ENCODE peak calls at places on chromosomes 13 and 19, in ten cellular contexts. E is uterus, G is trophoblast cell, K is transverse colon, W is tibial artery, V is spleen, H is BE2C, F is mucosa of descending colon, P is endothelial cell of umbilical vein, Q is colonic mucosa. U is an unnamed sample. For H3K36me3 and H3K4me1, the result is how much of the 10 kb centered on the place peaks cover.

GRCh38 chr13:102354011-102354410 is 47.8 kb downstream of the FGF14 start:
- DNase-seq in Q (no peak), V (no peak), H (no peak), F (no peak), G (no peak), W (no peak), P (no peak), K (no peak), E (no peak), U (no peak)

GRCh38 chr13:29782798-29783197 is 67.6 kb downstream of the UBL3 start:
- DNase-seq in K (no peak), G (no peak), Q (no peak), W (no peak), H (no peak), E (no peak), V (no peak), P (no peak), F (no peak), U (no peak)

GRCh38 chr13:39013462-39013861 is 22.8 kb upstream of the STOML3 start:
- DNase-seq in H (no peak), W (no peak), F (no peak), V (no peak), Q (no peak), K (no peak), G (no peak), P (no peak), E (no peak), U (no peak)

GRCh38 chr13:113413178-113413897 is 40.0 kb downstream of the ADPRHL1 start:
- DNase-seq in F (no peak), H (no peak), G (no peak), K (no peak), E (no peak), W (peak), P (no peak), Q (no peak), V (no peak), U (no peak)

GRCh38 chr13:99075268-99076191 is 97.7 kb upstream of the DOCK9 start:
- DNase-seq in E (no peak), K (no peak), V (no peak), Q (no peak), P (no peak), W (no peak), F (no peak), H (no peak), G (no peak), U (no peak)

GRCh38 chr13:23956106-23956505 is 58.8 kb upstream of the C1QTNF9B start:
- DNase-seq in W (no peak), P (no peak), E (no peak), K (peak), H (no peak), F (no peak), V (no peak), Q (peak), G (peak), U (no peak)

GRCh38 chr19:3881272-3882040 is 971 bp downstream of the ATCAY start:
- DNase-seq in Q (no peak), E (no peak), H (peak), W (no peak), P (no peak), G (no peak), V (no peak), F (no peak), K (no peak), U (peak)

GRCh38 chr13:40152145-40152544 is 496.7 kb downstream of the COG6 start:
- DNase-seq in G (no peak), P (peak), H (no peak), E (no peak), Q (no peak), F (no peak), W (no peak), V (no peak), K (no peak), U (no peak)

GRCh38 chr19:18117692-18118378 is 20.3 kb downstream of the MAST3 start:
- DNase-seq in G (peak), P (peak), H (peak), E (peak), V (peak), K (peak), W (peak), F (peak), Q (peak), U (peak)

GRCh38 chr13:107301724-107302374 is 733.9 kb upstream of the ARGLU1 start:
- DNase-seq in G (no peak), E (no peak), K (no peak), H (peak), F (no peak), Q (no peak), W (no peak), P (peak), V (no peak), U (no peak)

GRCh38 chr19:48795055-48795854 is 15.6 kb downstream of the BCAT2 start:
- DNase-seq in W (peak), Q (peak), F (peak), E (peak), G (peak), V (peak), H (peak), K (peak), P (peak), U (peak)

GRCh38 chr19:1206733-1207301 is 1.2 kb downstream of the STK11 start:
- DNase-seq in E (no peak), W (no peak), G (no peak), P (no peak), V (peak), K (peak), F (no peak), Q (peak), H (no peak), U (peak)

GRCh38 chr19:1199531-1199930 is 6.0 kb upstream of the STK11 start:
- DNase-seq in F (no peak), H (no peak), V (no peak), W (no peak), G (no peak), E (no peak), P (no peak), Q (no peak), K (no peak), U (no peak)

GRCh38 chr19:1206063-1206732 is 620 bp downstream of the STK11 start:
- DNase-seq in W (no peak), G (no peak), P (no peak), Q (no peak), F (no peak), H (no peak), V (peak), E (no peak), K (no peak), U (peak)

GRCh38 chr19:1210227-1210538 is 4.6 kb downstream of the STK11 start:
- DNase-seq in P (no peak), K (no peak), F (no peak), W (no peak), E (no peak), G (no peak), V (no peak), H (no peak), Q (no peak), U (no peak)

DNA sequence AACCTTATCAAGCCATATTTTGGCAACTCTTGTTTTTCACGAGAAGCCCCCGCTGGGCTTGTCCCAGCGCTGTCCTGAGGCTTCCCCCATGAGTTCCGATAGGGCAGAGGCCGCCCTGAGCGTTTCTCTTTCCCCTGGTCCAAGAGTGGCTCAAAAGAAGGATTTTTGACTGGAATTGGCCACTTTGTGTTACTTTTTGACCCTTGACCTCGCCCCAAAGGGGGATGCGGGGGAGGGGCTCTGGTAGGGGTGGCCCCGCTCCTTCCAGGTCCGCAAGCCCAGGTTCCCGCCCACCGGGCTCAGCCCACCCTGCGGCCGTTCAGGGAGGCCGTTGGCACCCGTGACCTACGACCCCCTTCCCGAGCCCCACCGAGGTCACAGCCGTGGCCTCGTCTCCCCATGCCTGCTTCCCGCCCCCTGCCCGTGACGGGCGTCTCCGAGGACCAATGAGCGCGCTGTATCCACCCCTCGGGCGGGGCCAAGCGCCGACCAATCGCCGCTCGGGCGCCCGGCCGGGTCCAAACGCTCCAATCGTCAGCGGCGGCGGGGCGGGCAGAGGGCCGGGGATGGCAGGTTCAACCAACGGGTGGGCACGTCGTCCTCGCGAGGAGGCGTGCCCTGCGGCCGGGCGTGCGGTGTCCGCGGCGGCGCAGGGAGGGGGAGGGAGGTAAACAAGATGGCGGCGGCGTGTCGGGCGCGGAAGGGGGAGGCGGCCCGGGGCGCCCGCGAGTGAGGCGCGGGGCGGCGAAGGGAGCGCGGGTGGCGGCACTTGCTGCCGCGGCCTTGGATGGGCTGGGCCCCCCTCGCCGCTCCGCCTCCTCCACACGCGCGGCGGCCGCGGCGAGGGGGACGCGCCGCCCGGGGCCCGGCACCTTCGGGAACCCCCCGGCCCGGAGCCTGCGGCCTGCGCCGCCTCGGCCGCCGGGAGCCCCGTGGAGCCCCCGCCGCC is at the start of gene STK11:
- DNase-seq in H (peak), Q (peak), P (peak), G (peak), K (peak), E (peak), W (peak), V (peak), F (peak), U (peak)
- H3K36me3 ChIP-seq in H (under half), Q (under half), P (under half), G (under half), K (under half), E (under half), W (under half), V (under half), F (under half), U (under half)

DNA sequence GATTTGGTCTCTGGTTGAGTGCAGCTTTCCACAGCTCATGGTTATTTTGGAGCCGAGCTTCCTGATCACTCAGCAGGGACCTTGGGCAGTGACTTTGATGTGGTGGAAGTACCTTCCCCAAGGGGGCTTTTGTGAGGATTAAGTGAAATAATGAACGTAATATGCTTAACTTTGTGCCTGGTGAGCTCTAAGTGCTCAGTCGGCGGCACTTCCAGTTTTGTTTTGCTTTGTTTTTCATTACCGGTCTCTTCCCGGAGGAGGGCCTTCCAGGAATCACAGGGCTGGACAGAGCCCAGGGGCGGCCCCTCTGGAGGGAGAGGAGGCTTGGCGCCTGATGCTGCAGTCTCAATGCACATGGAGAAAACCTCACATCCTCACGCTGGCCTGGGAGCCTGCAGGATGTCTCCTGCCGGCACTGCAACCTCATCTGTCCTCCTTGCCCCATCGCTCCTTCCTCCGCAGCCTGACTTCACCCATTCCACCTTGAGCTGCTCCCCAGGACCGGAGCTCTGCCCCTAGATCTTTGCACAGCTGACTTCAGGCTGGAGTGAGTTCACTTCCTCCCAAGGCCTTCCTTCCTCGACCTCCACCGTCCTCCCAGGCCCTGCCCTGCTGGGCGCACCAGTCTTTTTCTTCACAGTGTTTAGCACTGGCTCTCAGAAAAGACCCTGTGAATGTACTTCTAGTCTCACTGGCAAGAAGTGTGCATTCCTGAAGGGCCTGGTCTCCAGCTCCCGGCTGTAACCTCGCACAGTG is 1.6 kb downstream of the PLEKHF1 start:
- DNase-seq in W (peak), G (no peak), P (peak), Q (peak), K (peak), E (peak), V (peak), H (no peak), F (peak), U (peak)
- H3K4me1 ChIP-seq in W (half or more), G (under half), P (under half), Q (under half), K (under half), E (under half), V (half or more), H (under half), F (under half), U (under half)

GRCh38 chr13:111160648-111161047 is 45.5 kb downstream of the ARHGEF7 start:
- DNase-seq in V (no peak), Q (no peak), P (no peak), E (no peak), K (no peak), H (no peak), G (no peak), F (no peak), W (no peak), U (no peak)
- H3K36me3 ChIP-seq in V (under half), Q (under half), P (under half), E (under half), K (under half), H (under half), G (under half), F (under half), W (under half), U (under half)

GRCh38 chr19:38250428-38250820 is 5.8 kb downstream of the PPP1R14A start:
- DNase-seq in K (no peak), E (no peak), V (no peak), Q (no peak), H (no peak), F (no peak), G (no peak), W (no peak), P (no peak), U (no peak)
- H3K4me1 ChIP-seq in K (under half), E (under half), V (half or more), Q (under half), H (under half), F (under half), G (under half), W (half or more), P (under half), U (under half)

DNA sequence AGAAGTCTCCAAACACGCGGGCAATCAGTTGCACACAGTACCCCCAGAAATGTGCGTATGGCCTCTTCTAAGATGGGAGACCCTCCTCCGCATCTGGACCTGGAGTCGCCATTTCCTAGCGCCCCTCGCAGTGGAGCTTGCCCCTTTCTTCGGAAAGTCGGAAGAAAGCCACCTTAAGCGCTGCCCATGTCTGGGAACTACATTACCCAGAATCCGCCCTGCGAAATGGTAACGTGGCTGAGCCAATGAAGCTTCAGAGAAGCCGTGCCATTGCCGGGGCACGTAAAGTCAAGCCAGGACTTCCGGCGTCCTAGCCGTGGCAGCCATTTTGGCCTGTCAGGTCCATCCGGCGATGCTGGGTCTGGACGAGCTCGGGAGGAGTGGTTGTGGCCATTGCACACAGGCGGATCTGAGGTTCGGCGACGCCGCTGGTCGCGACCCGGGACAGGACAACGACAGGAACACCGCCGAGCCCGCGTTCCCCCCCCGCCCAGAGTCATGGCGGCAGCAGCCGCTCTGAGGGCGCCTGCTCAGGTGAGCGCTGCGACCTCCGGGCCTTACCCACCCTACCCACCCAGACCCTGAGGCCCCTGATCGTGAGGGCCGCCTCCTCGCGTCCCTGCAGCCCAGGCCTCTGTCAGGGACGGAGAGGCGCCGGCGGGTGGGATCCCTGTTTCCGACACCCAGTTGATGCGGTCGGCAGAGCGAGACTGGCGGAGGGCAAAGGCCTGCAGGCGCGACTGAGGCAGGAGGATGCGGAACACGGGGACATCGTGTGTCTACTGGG is at the start of gene ZNF586:
- DNase-seq in G (peak), V (peak), F (peak), W (peak), H (peak), P (peak), K (peak), Q (peak), E (peak), U (peak)
- H3K36me3 ChIP-seq in G (under half), V (under half), F (under half), W (under half), H (under half), P (under half), K (under half), Q (under half), E (under half), U (under half)

DNA sequence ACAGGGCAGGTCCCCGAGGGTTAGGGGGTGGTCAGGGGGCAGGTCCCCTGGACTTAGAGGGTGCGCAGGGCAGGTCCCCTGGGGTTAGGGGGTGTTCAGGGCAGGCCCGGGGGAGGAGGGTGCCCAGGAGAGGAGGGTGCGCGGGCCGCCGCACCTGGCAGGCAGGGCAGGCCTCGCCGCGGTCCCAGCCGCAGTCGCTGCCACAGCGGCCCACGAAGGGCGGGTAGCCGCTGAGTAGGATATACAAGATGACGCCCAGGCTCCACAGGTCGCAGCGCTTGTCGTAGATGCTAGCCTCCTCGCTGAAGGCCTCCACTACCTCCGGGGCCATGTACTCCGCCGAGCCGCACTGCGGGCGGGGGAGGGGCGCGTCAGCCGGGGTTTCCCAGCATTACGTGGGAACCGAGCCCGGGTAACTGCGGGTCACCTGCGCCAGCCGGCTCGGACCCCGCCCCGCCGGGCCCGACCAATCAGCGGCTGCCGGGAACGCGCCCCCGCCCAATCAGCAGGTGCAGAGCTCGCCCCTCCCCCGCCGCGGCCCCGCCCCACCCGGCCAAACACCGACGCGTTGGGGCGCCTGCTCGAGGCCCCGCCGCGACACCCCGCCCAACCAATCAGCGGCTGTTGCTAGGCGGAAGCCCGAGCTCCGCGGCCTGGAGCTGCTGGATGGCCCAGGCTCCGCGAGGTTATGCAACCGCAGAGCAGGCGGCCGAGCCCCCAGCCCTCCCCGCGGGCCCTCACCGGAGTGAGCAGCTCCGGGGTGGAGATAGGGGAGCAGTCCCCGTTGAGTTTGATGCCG is 9.2 kb downstream of the MKNK2 start:
- DNase-seq in P (peak), H (peak), Q (peak), E (peak), G (peak), W (peak), K (peak), F (peak), V (peak), U (peak)
- H3K4me1 ChIP-seq in P (under half), H (under half), Q (under half), E (under half), G (under half), W (half or more), K (under half), F (under half), V (half or more), U (under half)

DNA sequence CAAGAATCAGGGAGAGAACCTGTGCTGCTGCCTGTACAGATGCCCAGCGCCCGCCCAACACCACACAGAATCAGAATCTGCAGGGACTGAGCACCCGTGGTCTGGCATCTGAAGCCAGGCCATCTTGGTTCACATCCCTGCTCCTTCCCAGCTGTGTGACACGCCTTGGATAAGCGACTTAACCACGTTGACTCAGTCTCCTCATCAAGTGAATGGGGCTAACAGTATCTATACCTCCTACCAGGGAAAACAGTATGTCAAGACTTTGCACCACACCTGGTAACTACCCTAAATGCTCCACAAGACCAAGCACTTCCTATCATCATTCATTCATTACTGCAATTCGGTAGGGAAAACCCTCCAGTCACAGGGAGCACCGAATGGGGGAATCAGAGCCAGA is 1.2 kb downstream of the RANBP3 start:
- DNase-seq in E (no peak), F (no peak), P (no peak), W (no peak), H (no peak), K (no peak), V (peak), Q (no peak), G (no peak), U (no peak)
- H3K36me3 ChIP-seq in E (under half), F (under half), P (under half), W (under half), H (under half), K (under half), V (under half), Q (under half), G (under half), U (under half)

GRCh38 chr13:111211789-111212516 is 96.8 kb downstream of the ARHGEF7 start:
- DNase-seq in K (no peak), G (peak), Q (no peak), W (no peak), H (no peak), P (peak), V (no peak), F (no peak), E (no peak), U (peak)
- H3K4me1 ChIP-seq in K (under half), G (under half), Q (under half), W (half or more), H (under half), P (under half), V (half or more), F (under half), E (under half), U (under half)

GRCh38 chr13:72760189-72760588 is 21.5 kb downstream of the DIS3 start:
- DNase-seq in H (no peak), K (no peak), E (no peak), Q (no peak), W (no peak), V (no peak), F (no peak), P (no peak), G (no peak), U (no peak)
- H3K36me3 ChIP-seq in H (half or more), K (half or more), E (under half), Q (under half), W (half or more), V (half or more), F (under half), P (under half), G (under half), U (half or more)

DNA sequence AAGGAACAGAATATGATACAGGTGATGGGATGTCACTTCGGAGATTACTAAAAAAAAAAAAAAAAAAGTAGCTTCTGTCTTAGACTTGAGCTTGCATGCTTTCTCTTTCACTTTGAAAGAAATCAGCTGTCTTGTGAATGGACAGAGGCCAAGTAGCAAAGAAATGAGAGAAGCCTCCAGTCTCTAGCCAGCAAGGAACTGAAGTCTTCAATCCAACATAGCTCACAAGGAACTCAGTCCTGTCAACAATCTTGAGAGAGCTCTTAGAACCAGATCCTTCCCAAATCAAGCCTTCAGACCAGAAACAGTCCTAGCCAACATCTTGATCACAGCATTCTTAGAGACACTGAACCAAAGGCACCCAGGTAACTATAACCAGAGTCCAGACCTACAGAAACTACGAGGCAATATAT is 7.7 kb downstream of the N4BP2L2 start:
- DNase-seq in P (peak), V (no peak), W (no peak), K (no peak), F (no peak), H (no peak), G (no peak), Q (peak), E (no peak), U (no peak)
- H3K4me1 ChIP-seq in P (under half), V (half or more), W (half or more), K (under half), F (under half), H (under half), G (under half), Q (under half), E (under half), U (under half)